ENCODE peak calls at places on chromosomes 13 and 19, in five cellular contexts. T is amniotic stem cell; X is activated CD4-positive, alpha-beta memory T cell treated with anti-CD3 and anti-CD28 coated beads, Interleukin-2, amount 10 ng/mL, durations not matched to agents 7 days and 5 days; R is M059J; E is GM12892. B is an unnamed sample.

GRCh38 chr19:28960586-28960985 is 252.4 kb downstream of the UQCRFS1 start:
- DNase-seq in R (no peak), T (no peak), E (no peak), X (no peak), B (no peak)

GRCh38 chr13:92838786-92839185 is 387.8 kb upstream of the GPC6 start:
- DNase-seq in E (no peak), X (no peak), R (peak), T (no peak), B (no peak)

GRCh38 chr19:19566306-19566705 is 28.2 kb downstream of the CILP2 start:
- DNase-seq in R (peak), X (no peak), E (no peak), T (no peak), B (no peak)

GRCh38 chr19:29533578-29534544 is 8.1 kb downstream of the VSTM2B start:
- DNase-seq in X (no peak), R (no peak), E (no peak), T (no peak), B (no peak)

GRCh38 chr19:41427647-41428480 is 690 bp upstream of the B3GNT8 start:
- DNase-seq in X (peak), E (no peak), R (no peak), T (no peak), B (peak)

GRCh38 chr19:49558591-49558990 is 21.8 kb downstream of the NOSIP start:
- DNase-seq in R (no peak), E (no peak), T (no peak), X (no peak), B (no peak)

GRCh38 chr19:45515807-45516401 is 8.6 kb downstream of the VASP start:
- DNase-seq in X (no peak), R (no peak), T (no peak), E (no peak), B (no peak)

GRCh38 chr19:41269571-41269970 is 5.4 kb downstream of the HNRNPUL1 start:
- DNase-seq in E (no peak), R (no peak), X (no peak), T (no peak), B (no peak)

GRCh38 chr13:23586336-23586735 is 16.1 kb downstream of the TNFRSF19 start:
- DNase-seq in R (no peak), X (no peak), T (no peak), E (no peak), B (no peak)

GRCh38 chr19:18939922-18940775 is 868 bp downstream of the HOMER3 start:
- DNase-seq in X (no peak), E (no peak), R (peak), T (no peak), B (no peak)

GRCh38 chr13:67792151-67792665 is 562.1 kb upstream of the PCDH9 start:
- DNase-seq in T (no peak), R (no peak), E (no peak), X (no peak), B (no peak)

GRCh38 chr19:45340232-45340898 is at the start of gene KLC3:
- DNase-seq in T (no peak), E (no peak), R (no peak), X (peak), B (peak)

GRCh38 chr19:8323781-8324185 is 2.5 kb downstream of the RPS28 start:
- DNase-seq in E (no peak), X (no peak), R (no peak), T (no peak), B (no peak)

GRCh38 chr19:3146677-3147100 is 10.9 kb downstream of the GNA15 start:
- DNase-seq in T (no peak), E (no peak), X (peak), R (no peak), B (peak)

GRCh38 chr13:23851106-23851505 is 38.1 kb downstream of the MIPEP start:
- DNase-seq in E (no peak), T (no peak), R (no peak), X (no peak), B (no peak)

GRCh38 chr13:35474551-35474950 is 1.9 kb downstream of the MAB21L1 start:
- DNase-seq in E (no peak), R (peak), X (no peak), T (no peak), B (no peak)

GRCh38 chr19:16594681-16595091 is 22.5 kb upstream of the SLC35E1 start:
- DNase-seq in R (no peak), E (no peak), X (peak), T (no peak), B (peak)

GRCh38 chr19:54172764-54173699 is at the start of gene TMC4:
- DNase-seq in T (no peak), R (peak), X (no peak), E (no peak), B (no peak)

GRCh38 chr13:113452942-113453901 is at the start of gene ADPRHL1:
- DNase-seq in X (no peak), R (no peak), T (no peak), E (no peak), B (no peak)

GRCh38 chr13:110138009-110138699 is 168.8 kb downstream of the COL4A1 start:
- DNase-seq in E (peak), X (peak), R (peak), T (peak), B (peak)

GRCh38 chr19:13044160-13044853 is 49.0 kb downstream of the NFIX start:
- DNase-seq in R (peak), T (no peak), X (no peak), E (no peak), B (no peak)

GRCh38 chr19:5144545-5145179 is 175.7 kb downstream of the KDM4B start:
- DNase-seq in R (no peak), E (no peak), X (no peak), T (no peak), B (no peak)

GRCh38 chr19:16330811-16331690 is 6.4 kb downstream of the KLF2 start:
- DNase-seq in X (peak), E (no peak), R (peak), T (no peak), B (no peak)

GRCh38 chr13:109790951-109791605 is 4.7 kb upstream of the IRS2 start:
- DNase-seq in X (peak), E (no peak), R (peak), T (peak), B (no peak)

GRCh38 chr19:45340899-45341453 is 426 bp downstream of the KLC3 start:
- DNase-seq in X (no peak), R (no peak), E (no peak), T (no peak), B (no peak)

GRCh38 chr13:96089749-96090239 is at the start of gene HS6ST3:
- DNase-seq in T (no peak), X (no peak), E (peak), R (peak), B (no peak)

GRCh38 chr13:92390217-92390616 is 836.4 kb upstream of the GPC6 start:
- DNase-seq in R (peak), X (no peak), E (no peak), T (no peak), B (no peak)

GRCh38 chr13:97502192-97502591 is 68.2 kb downstream of the RAP2A start:
- DNase-seq in R (no peak), E (no peak), T (no peak), X (no peak), B (no peak)

GRCh38 chr13:113364933-113365371 is 1.0 kb upstream of the GRTP1 start:
- DNase-seq in R (no peak), T (no peak), E (no peak), X (peak), B (no peak)

GRCh38 chr13:47067296-47067695 is 170.4 kb upstream of the HTR2A start:
- DNase-seq in E (no peak), T (no peak), R (no peak), X (no peak), B (no peak)

GRCh38 chr19:49637865-49638350 is 2.0 kb downstream of the RRAS start:
- DNase-seq in E (no peak), T (peak), X (peak), R (peak), B (no peak)

GRCh38 chr19:38841787-38842438 is 7.9 kb downstream of the HNRNPL start:
- DNase-seq in R (no peak), T (no peak), E (no peak), X (peak), B (peak)

GRCh38 chr19:6276447-6276846 is 3.3 kb downstream of the MLLT1 start:
- DNase-seq in E (no peak), R (peak), T (no peak), X (no peak), B (no peak)

GRCh38 chr19:12965017-12965811 is 4.2 kb upstream of the DAND5 start:
- DNase-seq in X (peak), E (peak), T (peak), R (peak), B (peak)

GRCh38 chr19:7994923-7995682 is 10.3 kb downstream of the ELAVL1 start:
- DNase-seq in R (no peak), E (no peak), T (no peak), X (no peak), B (no peak)

GRCh38 chr19:48986211-48986610 is 6.9 kb downstream of the GYS1 start:
- DNase-seq in R (no peak), E (no peak), X (no peak), T (no peak), B (no peak)

GRCh38 chr19:373391-374182 is 29.0 kb upstream of the MIER2 start:
- DNase-seq in E (no peak), X (no peak), T (no peak), R (no peak), B (no peak)

GRCh38 chr13:30872685-30873443 is 33.2 kb upstream of the MEDAG start:
- DNase-seq in E (no peak), R (peak), X (no peak), T (peak), B (no peak)

GRCh38 chr13:110061270-110061669 is 245.7 kb downstream of the COL4A1 start:
- DNase-seq in R (no peak), T (no peak), X (no peak), E (no peak), B (no peak)

B was measured in T-helper 9 cell.